ENCODE peak calls at places on chromosomes 2 and 18, in five cellular contexts. W is WERI-Rb-1; T is activated CD8-positive, alpha-beta memory T cell treated with anti-CD3 and anti-CD28 coated beads for 1 hour; I is Caki2; F is heart right ventricle. H is an unnamed sample.

GRCh38 chr2:40251146-40251545 is 200.7 kb downstream of the SLC8A1 start:
- DNase-seq in T (no peak), F (no peak), W (no peak), I (peak; percentile 7), H (no peak)

GRCh38 chr2:231917280-231918088 is 8.7 kb downstream of the NPPC start:
- DNase-seq in T (no peak), W (no peak), I (no peak), F (no peak), H (no peak)

GRCh38 chr2:240347949-240348500 is 87.4 kb upstream of the GPC1 start:
- DNase-seq in F (no peak), W (no peak), I (no peak), T (no peak), H (no peak)

GRCh38 chr18:62771494-62771893 is 56.2 kb downstream of the PHLPP1 start:
- DNase-seq in W (no peak), I (no peak), T (no peak), F (no peak), H (no peak)

GRCh38 chr18:79705272-79705671 is 25.7 kb downstream of the CTDP1 start:
- DNase-seq in F (no peak), T (no peak), I (no peak), W (no peak), H (no peak)

GRCh38 chr2:23565814-23566213 is 180.8 kb downstream of the KLHL29 start:
- DNase-seq in I (no peak), T (no peak), F (peak; percentile 51), W (no peak), H (no peak)

GRCh38 chr18:76697441-76697901 is 124.9 kb upstream of the ZNF236 start:
- DNase-seq in I (no peak), T (no peak), W (no peak), F (no peak), H (no peak)

GRCh38 chr2:144827404-144827803 is 307.5 kb upstream of the ZEB2 start:
- DNase-seq in T (no peak), I (no peak), F (no peak), W (no peak), H (no peak)

GRCh38 chr18:45785015-45785597 is 40.4 kb upstream of the SIGLEC15 start:
- DNase-seq in T (no peak), F (peak; percentile 21), I (no peak), W (no peak), H (no peak)

GRCh38 chr2:15614545-15615309 is 23.1 kb downstream of the DDX1 start:
- DNase-seq in T (no peak), I (no peak), W (no peak), F (no peak), H (no peak)

GRCh38 chr2:20067992-20068727 is 16.7 kb upstream of the LAPTM4A start:
- DNase-seq in I (peak; percentile 34), F (no peak), T (no peak), W (no peak), H (no peak)

GRCh38 chr2:156229724-156230362 is 102.7 kb downstream of the NR4A2 start:
- DNase-seq in W (no peak), I (no peak), T (no peak), F (no peak), H (no peak)

GRCh38 chr2:40034198-40034597 is 255.1 kb upstream of the THUMPD2 start:
- DNase-seq in W (no peak), T (no peak), F (no peak), I (no peak), H (no peak)

GRCh38 chr2:4579977-4580376 is 876.6 kb downstream of the DCDC2C start:
- DNase-seq in I (no peak), T (no peak), W (no peak), F (no peak), H (no peak)

GRCh38 chr2:49621014-49621413 is 466.7 kb upstream of the FSHR start:
- DNase-seq in W (no peak), F (no peak), T (no peak), I (no peak), H (no peak)

H was measured in ovary.